ENCODE peak calls at places on chromosomes 11 and 22, in seven cellular contexts. G, U, H, A, B, Y and L are unnamed samples.
A peak's percentile ranks its signal among the peaks of the same experiment; 100 is the strongest.

GRCh38 chr22:45735273-45735672 is 63.6 kb downstream of the ATXN10 start:
- DNase-seq in Y (no peak), G (no peak), U (no peak), H (no peak), B (no peak), A (no peak), L (no peak)

GRCh38 chr11:23586188-23586587 is 725.9 kb upstream of the CCDC179 start:
- DNase-seq in H (no peak), U (peak; percentile 10), B (no peak), G (no peak), A (no peak), Y (no peak), L (no peak)

GRCh38 chr11:117220999-117221774 is 10.7 kb downstream of the PCSK7 start:
- DNase-seq in U (no peak), Y (no peak), G (no peak), B (no peak), H (no peak), A (no peak), L (no peak)

GRCh38 chr11:8258289-8258688 is 5.4 kb downstream of the LMO1 start:
- DNase-seq in A (no peak), Y (no peak), H (peak; percentile 16), G (no peak), U (no peak), B (no peak), L (no peak)

GRCh38 chr11:102309621-102310541 is 7.4 kb upstream of the BIRC3 start:
- DNase-seq in G (no peak), H (peak; percentile 81), Y (no peak), B (peak; percentile 79), A (peak; percentile 30), U (no peak), L (no peak)

GRCh38 chr22:28116261-28116673 is 197.2 kb upstream of the PITPNB start:
- DNase-seq in Y (peak; percentile 45), U (peak; percentile 90), G (no peak), H (no peak), A (peak; percentile 77), B (no peak), L (peak; percentile 66)

GRCh38 chr11:125257185-125257584 is 92.6 kb downstream of the PKNOX2 start:
- DNase-seq in G (no peak), A (peak; percentile 89), H (peak; percentile 73), Y (no peak), U (no peak), B (peak; percentile 59), L (peak; percentile 37)

GRCh38 chr22:44671742-44672141 is 30.3 kb upstream of the PRR5 start:
- DNase-seq in B (no peak), U (peak; percentile 83), G (no peak), Y (no peak), A (no peak), H (no peak), L (peak; percentile 88)

DNA sequence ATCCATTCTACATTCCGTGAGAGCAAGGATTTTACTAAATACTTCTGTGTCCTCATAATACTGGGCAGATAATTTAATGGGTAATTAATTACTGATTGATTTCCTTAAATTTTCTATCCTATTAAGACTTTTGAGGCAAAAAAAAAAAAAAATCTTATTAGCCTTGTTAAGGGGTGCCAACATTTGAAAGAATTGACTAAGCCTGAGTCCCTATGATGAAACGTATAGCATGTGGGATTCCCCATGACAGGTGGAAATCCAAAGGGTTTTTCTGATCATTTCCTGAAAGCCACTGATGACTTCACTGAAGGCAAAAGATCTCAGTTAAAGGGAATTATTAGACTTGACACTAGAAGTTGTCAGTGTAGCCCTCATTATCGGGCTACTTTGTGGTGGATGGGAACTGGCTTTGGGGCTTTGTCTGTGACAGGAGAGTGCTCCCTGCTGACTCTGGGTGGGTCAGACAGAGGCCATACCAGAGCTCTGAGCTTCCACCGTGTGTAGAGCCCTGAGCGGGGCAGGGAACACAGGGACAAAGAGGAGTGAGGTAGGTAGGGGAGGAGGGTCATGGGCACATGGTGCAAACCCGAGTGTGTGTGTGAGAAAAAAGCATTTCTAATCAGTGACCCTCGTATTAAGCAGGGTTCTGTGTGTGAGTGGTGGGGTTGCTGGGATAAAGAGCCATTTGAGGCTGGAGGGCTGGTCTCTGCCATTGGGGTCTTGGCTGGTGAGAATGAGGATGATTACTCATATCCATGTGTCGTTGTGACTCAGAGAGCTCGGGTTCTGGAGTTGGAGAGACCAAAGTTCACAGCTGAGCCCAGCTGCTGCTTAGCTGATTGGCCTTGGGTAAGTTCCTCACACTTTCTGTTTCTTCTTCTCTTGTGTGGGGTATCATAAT is 101.1 kb downstream of the GRIK4 start:
- DNase-seq in U (peak; percentile 67), G (no peak), H (no peak), B (no peak), Y (no peak), A (peak; percentile 47), L (peak; percentile 76)
- H2BK5ac ChIP-seq in U (no peak overlapping the region), G (no peak overlapping the region), H (no peak overlapping the region), B (no peak overlapping the region), Y (no peak overlapping the region), A (no peak overlapping the region), L (no peak overlapping the region)

GRCh38 chr11:1861435-1862411 is 8.8 kb downstream of the LSP1 start:
- DNase-seq in Y (no peak), U (no peak), A (no peak), H (no peak), B (no peak), G (no peak), L (no peak)
- H3K23ac ChIP-seq in Y (no peak overlapping the region), U (no peak overlapping the region), A (no peak overlapping the region), H (no peak overlapping the region), B (no peak overlapping the region), G (no peak overlapping the region), L (no peak overlapping the region)

GRCh38 chr11:120212926-120213325 is 2.1 kb downstream of the OAF start:
- DNase-seq in H (no peak), A (no peak), B (no peak), U (no peak), Y (no peak), G (no peak), L (peak; percentile 33)
- H3K9ac ChIP-seq in H (no peak overlapping the region), A (no peak overlapping the region), B (no peak overlapping the region), U (peak overlapping the region; percentile 59), Y (no peak overlapping the region), G (no peak overlapping the region), L (peak overlapping the region; percentile 97)

GRCh38 chr11:3156282-3156660 is 8.8 kb downstream of the OSBPL5 start:
- DNase-seq in U (no peak), H (no peak), A (no peak), Y (no peak), B (no peak), G (no peak), L (no peak)
- H2BK5ac ChIP-seq in U (no peak overlapping the region), H (no peak overlapping the region), A (no peak overlapping the region), Y (peak overlapping the region; percentile 37), B (no peak overlapping the region), G (peak overlapping the region; percentile 10), L (no peak overlapping the region)